ENCODE peak calls at places on chromosome X, in seven cellular contexts. One of them, this sample, is unnamed.

GRCh38 chrX:30622361-30622760 is 30.9 kb upstream of the GK start:
- DNase-seq in stimulated activated naive CD4-positive, alpha-beta T cell treated with Interleukin-2 at 50 U/mL for 16 hours: no peak
- DNase-seq in activated CD4-positive, alpha-beta T cell treated with anti-CD3 and anti-CD28 coated beads for 24 hours: no peak
- DNase-seq in left cardiac atrium: no peak
- DNase-seq in NCI-H1092 treated with DMSO at 0.1 percent for 48 hours: no peak
- DNase-seq in pancreas: no peak
- DNase-seq in progenitor cell of endocrine pancreas: no peak
- DNase-seq in this sample: no peak

GRCh38 chrX:44731160-44731559 is 112.7 kb upstream of the DUSP21 start:
- DNase-seq in pancreas: no peak
- DNase-seq in NCI-H1092 treated with DMSO at 0.1 percent for 48 hours: no peak
- DNase-seq in progenitor cell of endocrine pancreas: no peak
- DNase-seq in left cardiac atrium: no peak
- DNase-seq in activated CD4-positive, alpha-beta T cell treated with anti-CD3 and anti-CD28 coated beads for 24 hours: no peak
- DNase-seq in stimulated activated naive CD4-positive, alpha-beta T cell treated with Interleukin-2 at 50 U/mL for 16 hours: no peak
- DNase-seq in this sample: no peak

GRCh38 chrX:108362026-108362425 is 76.2 kb downstream of the COL4A6 start:
- DNase-seq in progenitor cell of endocrine pancreas: no peak
- DNase-seq in NCI-H1092 treated with DMSO at 0.1 percent for 48 hours: no peak
- DNase-seq in stimulated activated naive CD4-positive, alpha-beta T cell treated with Interleukin-2 at 50 U/mL for 16 hours: no peak
- DNase-seq in left cardiac atrium: no peak
- DNase-seq in pancreas: no peak
- DNase-seq in activated CD4-positive, alpha-beta T cell treated with anti-CD3 and anti-CD28 coated beads for 24 hours: no peak
- DNase-seq in this sample: no peak

GRCh38 chrX:118228041-118228440 is 111.4 kb upstream of the KLHL13 start:
- DNase-seq in pancreas: no peak
- DNase-seq in left cardiac atrium: no peak
- DNase-seq in NCI-H1092 treated with DMSO at 0.1 percent for 48 hours: no peak
- DNase-seq in activated CD4-positive, alpha-beta T cell treated with anti-CD3 and anti-CD28 coated beads for 24 hours: no peak
- DNase-seq in progenitor cell of endocrine pancreas: no peak
- DNase-seq in stimulated activated naive CD4-positive, alpha-beta T cell treated with Interleukin-2 at 50 U/mL for 16 hours: no peak
- DNase-seq in this sample: no peak

GRCh38 chrX:9341305-9342201 is 123.3 kb upstream of the TBL1X start:
- DNase-seq in progenitor cell of endocrine pancreas: no peak
- DNase-seq in pancreas: no peak
- DNase-seq in activated CD4-positive, alpha-beta T cell treated with anti-CD3 and anti-CD28 coated beads for 24 hours: no peak
- DNase-seq in stimulated activated naive CD4-positive, alpha-beta T cell treated with Interleukin-2 at 50 U/mL for 16 hours: peak; percentile 48
- DNase-seq in NCI-H1092 treated with DMSO at 0.1 percent for 48 hours: peak; percentile 83
- DNase-seq in left cardiac atrium: peak; percentile 70
- DNase-seq in this sample: no peak

GRCh38 chrX:262391-262909 is 18.7 kb upstream of the PLCXD1 start:
- DNase-seq in left cardiac atrium: peak; percentile 5
- DNase-seq in NCI-H1092 treated with DMSO at 0.1 percent for 48 hours: no peak
- DNase-seq in activated CD4-positive, alpha-beta T cell treated with anti-CD3 and anti-CD28 coated beads for 24 hours: no peak
- DNase-seq in stimulated activated naive CD4-positive, alpha-beta T cell treated with Interleukin-2 at 50 U/mL for 16 hours: no peak
- DNase-seq in progenitor cell of endocrine pancreas: no peak
- DNase-seq in pancreas: no peak
- DNase-seq in this sample: no peak

GRCh38 chrX:19544693-19545305 is 29.5 kb upstream of the MAP3K15 start:
- DNase-seq in pancreas: no peak
- DNase-seq in stimulated activated naive CD4-positive, alpha-beta T cell treated with Interleukin-2 at 50 U/mL for 16 hours: no peak
- DNase-seq in progenitor cell of endocrine pancreas: no peak
- DNase-seq in activated CD4-positive, alpha-beta T cell treated with anti-CD3 and anti-CD28 coated beads for 24 hours: no peak
- DNase-seq in left cardiac atrium: no peak
- DNase-seq in NCI-H1092 treated with DMSO at 0.1 percent for 48 hours: peak; percentile 50
- DNase-seq in this sample: peak; percentile 2

GRCh38 chrX:16215660-16216059 is 48.4 kb downstream of the MAGEB17 start:
- DNase-seq in activated CD4-positive, alpha-beta T cell treated with anti-CD3 and anti-CD28 coated beads for 24 hours: no peak
- DNase-seq in stimulated activated naive CD4-positive, alpha-beta T cell treated with Interleukin-2 at 50 U/mL for 16 hours: no peak
- DNase-seq in NCI-H1092 treated with DMSO at 0.1 percent for 48 hours: no peak
- DNase-seq in progenitor cell of endocrine pancreas: no peak
- DNase-seq in pancreas: no peak
- DNase-seq in left cardiac atrium: no peak
- DNase-seq in this sample: no peak

GRCh38 chrX:71214604-71215334 is 8.3 kb upstream of the GJB1 start:
- DNase-seq in progenitor cell of endocrine pancreas: peak; percentile 11
- DNase-seq in NCI-H1092 treated with DMSO at 0.1 percent for 48 hours: no peak
- DNase-seq in activated CD4-positive, alpha-beta T cell treated with anti-CD3 and anti-CD28 coated beads for 24 hours: no peak
- DNase-seq in pancreas: peak; percentile 77
- DNase-seq in left cardiac atrium: no peak
- DNase-seq in stimulated activated naive CD4-positive, alpha-beta T cell treated with Interleukin-2 at 50 U/mL for 16 hours: no peak
- DNase-seq in this sample: no peak

GRCh38 chrX:116863029-116863428 is 400.3 kb upstream of the CT83 start:
- DNase-seq in stimulated activated naive CD4-positive, alpha-beta T cell treated with Interleukin-2 at 50 U/mL for 16 hours: no peak
- DNase-seq in activated CD4-positive, alpha-beta T cell treated with anti-CD3 and anti-CD28 coated beads for 24 hours: no peak
- DNase-seq in left cardiac atrium: no peak
- DNase-seq in NCI-H1092 treated with DMSO at 0.1 percent for 48 hours: no peak
- DNase-seq in pancreas: no peak
- DNase-seq in progenitor cell of endocrine pancreas: no peak
- DNase-seq in this sample: no peak

GRCh38 chrX:50812995-50813842 is 775 bp downstream of the SHROOM4 start:
- DNase-seq in left cardiac atrium: peak; percentile 58
- DNase-seq in pancreas: peak; percentile 71
- DNase-seq in NCI-H1092 treated with DMSO at 0.1 percent for 48 hours: peak; percentile 1
- DNase-seq in progenitor cell of endocrine pancreas: peak; percentile 23
- DNase-seq in activated CD4-positive, alpha-beta T cell treated with anti-CD3 and anti-CD28 coated beads for 24 hours: no peak
- DNase-seq in stimulated activated naive CD4-positive, alpha-beta T cell treated with Interleukin-2 at 50 U/mL for 16 hours: no peak
- DNase-seq in this sample: no peak